ENCODE peak calls at places on chromosomes 5 and 9, in seven cellular contexts. H is cerebellar cortex; E is HuH-7.5; V is NCI-H460; I is AML-193; S is HFFc6; L is activated naive CD8-positive, alpha-beta T cell treated with anti-CD3 and anti-CD28 coated beads, Interleukin-2, amount 50 U/mL, for 16 hours. B is an unnamed sample.

GRCh38 chr9:90881648-90882047 is 80.0 kb downstream of the SYK start:
- DNase-seq in H (no peak), E (no peak), V (no peak), I (no peak), S (no peak), L (no peak), B (no peak)

GRCh38 chr9:12891588-12891987 is 116.8 kb downstream of the LURAP1L start:
- DNase-seq in H (no peak), E (no peak), V (no peak), I (no peak), S (no peak), L (no peak), B (no peak)

GRCh38 chr9:20597862-20598261 is 24.4 kb downstream of the MLLT3 start:
- DNase-seq in H (no peak), E (no peak), V (no peak), I (no peak), S (no peak), L (no peak), B (no peak)

GRCh38 chr5:56569576-56569975 is 245.8 kb upstream of the MAP3K1 start:
- DNase-seq in H (peak; percentile 12), E (no peak), V (no peak), I (peak; percentile 6), S (peak; percentile 32), L (no peak), B (no peak)

GRCh38 chr5:117077142-117077541 is 502.5 kb upstream of the SEMA6A start:
- DNase-seq in H (no peak), E (no peak), V (peak; percentile 30), I (peak; percentile 0), S (no peak), L (no peak), B (no peak)

GRCh38 chr5:152634596-152634995 is 229.5 kb upstream of the NMUR2 start:
- DNase-seq in H (peak; percentile 97), E (no peak), V (no peak), I (no peak), S (no peak), L (no peak), B (no peak)

GRCh38 chr5:177367323-177367848 is 9.7 kb downstream of the RGS14 start:
- DNase-seq in H (no peak), E (no peak), V (no peak), I (no peak), S (no peak), L (no peak), B (no peak)

GRCh38 chr5:141753971-141754713 is 72.1 kb upstream of the ARAP3 start:
- DNase-seq in H (no peak), E (peak; percentile 49), V (peak; percentile 41), I (no peak), S (no peak), L (no peak), B (no peak)

GRCh38 chr5:102895976-102896375 is 140.9 kb downstream of the PAM start:
- DNase-seq in H (no peak), E (no peak), V (no peak), I (no peak), S (no peak), L (no peak), B (no peak)

GRCh38 chr5:22470408-22470807 is 382.7 kb downstream of the CDH12 start:
- DNase-seq in H (no peak), E (no peak), V (no peak), I (no peak), S (no peak), L (no peak), B (no peak)